ENCODE peak calls at places on chromosomes 1 and 21, in seven cellular contexts. One of them, this sample, is unnamed.

GRCh38 chr21:36664678-36665022 is 34.3 kb upstream of the SIM2 start:
- DNase-seq in fibroblast of lung: no peak
- DNase-seq in K562: no peak
- DNase-seq in MM.1S: no peak
- DNase-seq in thoracic aorta: no peak
- DNase-seq in PC-3: no peak
- DNase-seq in pancreas: no peak
- DNase-seq in this sample: no peak

GRCh38 chr1:17966341-17966740 is 141.3 kb upstream of the IGSF21 start:
- DNase-seq in fibroblast of lung: no peak
- DNase-seq in K562: no peak
- DNase-seq in MM.1S: no peak
- DNase-seq in thoracic aorta: no peak
- DNase-seq in PC-3: no peak
- DNase-seq in pancreas: no peak
- DNase-seq in this sample: no peak

GRCh38 chr1:221557024-221557423 is 184.9 kb downstream of the DUSP10 start:
- DNase-seq in fibroblast of lung: no peak
- DNase-seq in K562: no peak
- DNase-seq in MM.1S: no peak
- DNase-seq in thoracic aorta: no peak
- DNase-seq in PC-3: peak; percentile 46
- DNase-seq in pancreas: no peak
- DNase-seq in this sample: no peak

GRCh38 chr1:27789511-27790154 is 16.6 kb downstream of the STX12 start:
- DNase-seq in fibroblast of lung: peak; percentile 61
- DNase-seq in K562: peak; percentile 44
- DNase-seq in MM.1S: no peak
- DNase-seq in thoracic aorta: no peak
- DNase-seq in PC-3: no peak
- DNase-seq in pancreas: no peak
- DNase-seq in this sample: peak; percentile 59

GRCh38 chr1:218496561-218496960 is 151.4 kb downstream of the TGFB2 start:
- DNase-seq in fibroblast of lung: peak; percentile 100
- DNase-seq in K562: no peak
- DNase-seq in MM.1S: no peak
- DNase-seq in thoracic aorta: peak; percentile 36
- DNase-seq in PC-3: peak; percentile 100
- DNase-seq in pancreas: no peak
- DNase-seq in this sample: no peak

GRCh38 chr1:56065729-56066128 is 513.6 kb downstream of the PLPP3 start:
- DNase-seq in fibroblast of lung: peak; percentile 64
- DNase-seq in K562: no peak
- DNase-seq in MM.1S: no peak
- DNase-seq in thoracic aorta: no peak
- DNase-seq in PC-3: no peak
- DNase-seq in pancreas: no peak
- DNase-seq in this sample: no peak

GRCh38 chr21:44568261-44568660 is 5.3 kb upstream of the KRTAP10-4 start:
- DNase-seq in fibroblast of lung: no peak
- DNase-seq in K562: no peak
- DNase-seq in MM.1S: no peak
- DNase-seq in thoracic aorta: no peak
- DNase-seq in PC-3: no peak
- DNase-seq in pancreas: no peak
- DNase-seq in this sample: no peak

GRCh38 chr1:36865080-36865900 is 169.0 kb downstream of the GRIK3 start:
- DNase-seq in fibroblast of lung: no peak
- DNase-seq in K562: peak; percentile 14
- DNase-seq in MM.1S: no peak
- DNase-seq in thoracic aorta: no peak
- DNase-seq in PC-3: no peak
- DNase-seq in pancreas: no peak
- DNase-seq in this sample: no peak

GRCh38 chr21:33963848-33964555 is 48.4 kb upstream of the ATP5PO start:
- DNase-seq in fibroblast of lung: no peak
- DNase-seq in K562: no peak
- DNase-seq in MM.1S: no peak
- DNase-seq in thoracic aorta: no peak
- DNase-seq in PC-3: no peak
- DNase-seq in pancreas: no peak
- DNase-seq in this sample: no peak

GRCh38 chr1:15151377-15151806 is 2.2 kb upstream of the TMEM51 start:
- DNase-seq in fibroblast of lung: no peak
- DNase-seq in K562: no peak
- DNase-seq in MM.1S: no peak
- DNase-seq in thoracic aorta: no peak
- DNase-seq in PC-3: no peak
- DNase-seq in pancreas: no peak
- DNase-seq in this sample: no peak

GRCh38 chr1:228141871-228142615 is 2.0 kb downstream of the GUK1 start:
- DNase-seq in fibroblast of lung: peak; percentile 85
- DNase-seq in K562: no peak
- DNase-seq in MM.1S: no peak
- DNase-seq in thoracic aorta: no peak
- DNase-seq in PC-3: peak; percentile 71
- DNase-seq in pancreas: peak; percentile 76
- DNase-seq in this sample: peak; percentile 22

GRCh38 chr1:224641030-224641429 is 24.9 kb downstream of the CNIH3 start:
- DNase-seq in fibroblast of lung: no peak
- DNase-seq in K562: peak; percentile 29
- DNase-seq in MM.1S: peak; percentile 84
- DNase-seq in thoracic aorta: no peak
- DNase-seq in PC-3: peak; percentile 73
- DNase-seq in pancreas: no peak
- DNase-seq in this sample: peak; percentile 62

GRCh38 chr1:31752952-31753351 is 11.2 kb downstream of the ADGRB2 start:
- DNase-seq in fibroblast of lung: no peak
- DNase-seq in K562: no peak
- DNase-seq in MM.1S: no peak
- DNase-seq in thoracic aorta: no peak
- DNase-seq in PC-3: no peak
- DNase-seq in pancreas: peak; percentile 44
- DNase-seq in this sample: no peak

GRCh38 chr1:225768662-225769426 is 8.8 kb upstream of the SRP9 start:
- DNase-seq in fibroblast of lung: no peak
- DNase-seq in K562: peak; percentile 74
- DNase-seq in MM.1S: no peak
- DNase-seq in thoracic aorta: no peak
- DNase-seq in PC-3: no peak
- DNase-seq in pancreas: no peak
- DNase-seq in this sample: no peak

GRCh38 chr1:28112388-28113311 is 24.2 kb upstream of the EYA3 start:
- DNase-seq in fibroblast of lung: peak; percentile 74
- DNase-seq in K562: peak; percentile 83
- DNase-seq in MM.1S: peak; percentile 27
- DNase-seq in thoracic aorta: peak; percentile 6
- DNase-seq in PC-3: peak; percentile 93
- DNase-seq in pancreas: no peak
- DNase-seq in this sample: peak; percentile 56

GRCh38 chr1:9449106-9449627 is 90.1 kb upstream of the SLC25A33 start:
- DNase-seq in fibroblast of lung: peak; percentile 86
- DNase-seq in K562: no peak
- DNase-seq in MM.1S: no peak
- DNase-seq in thoracic aorta: peak; percentile 73
- DNase-seq in PC-3: no peak
- DNase-seq in pancreas: no peak
- DNase-seq in this sample: no peak

GRCh38 chr1:69568435-69569280 is 936 bp downstream of the LRRC7 start:
- DNase-seq in fibroblast of lung: peak; percentile 1
- DNase-seq in K562: peak; percentile 13
- DNase-seq in MM.1S: no peak
- DNase-seq in thoracic aorta: no peak
- DNase-seq in PC-3: no peak
- DNase-seq in pancreas: peak; percentile 48
- DNase-seq in this sample: no peak

GRCh38 chr1:115056395-115056798 is 26.8 kb downstream of the TSHB start:
- DNase-seq in fibroblast of lung: peak; percentile 88
- DNase-seq in K562: no peak
- DNase-seq in MM.1S: no peak
- DNase-seq in thoracic aorta: no peak
- DNase-seq in PC-3: no peak
- DNase-seq in pancreas: no peak
- DNase-seq in this sample: no peak

GRCh38 chr1:212482352-212483153 is 49.8 kb downstream of the NENF start:
- DNase-seq in fibroblast of lung: peak; percentile 86
- DNase-seq in K562: no peak
- DNase-seq in MM.1S: no peak
- DNase-seq in thoracic aorta: no peak
- DNase-seq in PC-3: peak; percentile 95
- DNase-seq in pancreas: no peak
- DNase-seq in this sample: no peak

GRCh38 chr1:4485398-4485797 is 169.0 kb upstream of the AJAP1 start:
- DNase-seq in fibroblast of lung: no peak
- DNase-seq in K562: no peak
- DNase-seq in MM.1S: no peak
- DNase-seq in thoracic aorta: no peak
- DNase-seq in PC-3: no peak
- DNase-seq in pancreas: no peak
- DNase-seq in this sample: no peak

GRCh38 chr1:8510041-8510823 is 192.3 kb downstream of the SLC45A1 start:
- DNase-seq in fibroblast of lung: peak; percentile 89
- DNase-seq in K562: no peak
- DNase-seq in MM.1S: no peak
- DNase-seq in thoracic aorta: no peak
- DNase-seq in PC-3: no peak
- DNase-seq in pancreas: no peak
- DNase-seq in this sample: no peak

GRCh38 chr1:184753608-184754478 is 815 bp downstream of the EDEM3 start:
- DNase-seq in fibroblast of lung: peak; percentile 43
- DNase-seq in K562: peak; percentile 72
- DNase-seq in MM.1S: peak; percentile 49
- DNase-seq in thoracic aorta: no peak
- DNase-seq in PC-3: peak; percentile 1
- DNase-seq in pancreas: peak; percentile 87
- DNase-seq in this sample: peak; percentile 45

GRCh38 chr1:160834945-160835565 is 27.6 kb downstream of the CD244 start:
- DNase-seq in fibroblast of lung: peak; percentile 7
- DNase-seq in K562: peak; percentile 58
- DNase-seq in MM.1S: peak; percentile 59
- DNase-seq in thoracic aorta: no peak
- DNase-seq in PC-3: peak; percentile 77
- DNase-seq in pancreas: no peak
- DNase-seq in this sample: no peak

GRCh38 chr1:12593621-12594066 is 24.4 kb downstream of the DHRS3 start:
- DNase-seq in fibroblast of lung: no peak
- DNase-seq in K562: no peak
- DNase-seq in MM.1S: no peak
- DNase-seq in thoracic aorta: peak; percentile 57
- DNase-seq in PC-3: peak; percentile 41
- DNase-seq in pancreas: no peak
- DNase-seq in this sample: no peak

GRCh38 chr1:212607924-212608208 is 695 bp upstream of the ATF3 start:
- DNase-seq in fibroblast of lung: no peak
- DNase-seq in K562: no peak
- DNase-seq in MM.1S: no peak
- DNase-seq in thoracic aorta: no peak
- DNase-seq in PC-3: no peak
- DNase-seq in pancreas: peak; percentile 83
- DNase-seq in this sample: no peak

GRCh38 chr1:237562247-237562823 is 328.4 kb downstream of the ZP4 start:
- DNase-seq in fibroblast of lung: peak; percentile 49
- DNase-seq in K562: peak; percentile 75
- DNase-seq in MM.1S: peak; percentile 80
- DNase-seq in thoracic aorta: no peak
- DNase-seq in PC-3: peak; percentile 84
- DNase-seq in pancreas: no peak
- DNase-seq in this sample: no peak

DNA sequence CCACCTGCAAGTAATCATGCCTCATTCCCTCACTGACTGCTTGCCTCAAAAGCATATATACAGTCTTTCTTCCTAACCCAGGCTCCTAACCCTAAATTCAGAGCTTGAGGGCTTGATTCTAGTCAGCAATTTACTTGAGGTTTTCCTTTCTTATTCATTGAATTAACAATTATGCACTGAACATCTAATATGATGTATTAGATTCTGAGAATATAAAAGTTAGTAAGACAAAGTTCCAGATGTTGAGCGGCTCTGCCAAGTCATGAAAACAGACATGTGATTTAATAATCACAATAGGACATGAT is 1.0 kb upstream of the AIM2 start:
- DNase-seq in fibroblast of lung: no peak
- DNase-seq in K562: no peak
- DNase-seq in MM.1S: no peak
- DNase-seq in thoracic aorta: no peak
- DNase-seq in PC-3: no peak
- DNase-seq in pancreas: no peak
- DNase-seq in this sample: no peak
- H3K27ac ChIP-seq in fibroblast of lung: no peak overlapping the region
- H3K27ac ChIP-seq in K562: peak overlapping the region; percentile 93
- H3K27ac ChIP-seq in MM.1S: peak overlapping the region; percentile 85
- H3K27ac ChIP-seq in thoracic aorta: no peak overlapping the region
- H3K27ac ChIP-seq in PC-3: no peak overlapping the region
- H3K27ac ChIP-seq in pancreas: no peak overlapping the region
- H3K27ac ChIP-seq in this sample: peak overlapping the region; percentile 36

GRCh38 chr1:20032425-20032824 is 37.6 kb upstream of the PLA2G5 start:
- DNase-seq in fibroblast of lung: no peak
- DNase-seq in K562: no peak
- DNase-seq in MM.1S: no peak
- DNase-seq in thoracic aorta: no peak
- DNase-seq in PC-3: no peak
- DNase-seq in pancreas: no peak
- DNase-seq in this sample: no peak
- H3K4me3 ChIP-seq in fibroblast of lung: no peak overlapping the region
- H3K4me3 ChIP-seq in K562: no peak overlapping the region
- H3K4me3 ChIP-seq in MM.1S: no peak overlapping the region
- H3K4me3 ChIP-seq in thoracic aorta: no peak overlapping the region
- H3K4me3 ChIP-seq in PC-3: no peak overlapping the region
- H3K4me3 ChIP-seq in pancreas: no peak overlapping the region
- H3K4me3 ChIP-seq in this sample: no peak overlapping the region

GRCh38 chr1:163443863-163444262 is 122.1 kb downstream of the NUF2 start:
- DNase-seq in fibroblast of lung: no peak
- DNase-seq in K562: no peak
- DNase-seq in MM.1S: no peak
- DNase-seq in thoracic aorta: no peak
- DNase-seq in PC-3: no peak
- DNase-seq in pancreas: no peak
- DNase-seq in this sample: no peak
- H3K27ac ChIP-seq in fibroblast of lung: no peak overlapping the region
- H3K27ac ChIP-seq in K562: no peak overlapping the region
- H3K27ac ChIP-seq in MM.1S: no peak overlapping the region
- H3K27ac ChIP-seq in thoracic aorta: no peak overlapping the region
- H3K27ac ChIP-seq in PC-3: no peak overlapping the region
- H3K27ac ChIP-seq in pancreas: no peak overlapping the region
- H3K27ac ChIP-seq in this sample: no peak overlapping the region

DNA sequence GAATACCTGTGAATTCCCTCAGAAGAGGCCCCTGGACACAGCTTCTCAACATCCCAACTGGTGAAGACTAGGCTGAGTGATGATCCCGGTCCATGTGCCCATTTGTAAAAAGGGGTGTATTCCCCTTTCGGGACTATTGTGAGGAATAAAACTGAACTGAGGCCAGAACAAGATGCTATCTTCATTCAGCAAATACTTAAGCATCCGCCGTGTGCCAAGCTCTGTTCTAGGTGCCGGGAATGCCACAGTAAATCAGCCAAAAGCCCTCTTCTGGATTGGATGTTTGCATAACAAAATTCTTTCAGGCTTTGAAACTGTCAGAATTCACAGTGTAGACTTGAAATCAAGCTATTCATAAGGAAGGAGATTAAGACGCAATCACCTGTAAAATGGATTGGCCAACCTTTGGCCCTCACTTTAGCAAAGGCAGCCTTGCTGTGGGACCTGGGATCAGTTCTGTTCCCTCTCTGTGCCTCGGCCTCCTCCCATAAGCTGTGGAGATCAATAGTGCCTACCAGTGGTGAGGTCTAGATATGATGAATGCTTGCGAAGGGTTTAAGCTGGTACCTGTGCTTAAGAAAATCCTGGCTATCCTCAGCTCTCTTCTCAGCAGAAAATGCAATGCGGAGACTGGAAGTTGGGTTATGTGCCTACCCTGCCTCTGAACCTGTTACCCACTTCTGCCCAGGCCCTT is 1.8 kb downstream of the ALPL start:
- DNase-seq in fibroblast of lung: peak; percentile 28
- DNase-seq in K562: peak; percentile 29
- DNase-seq in MM.1S: no peak
- DNase-seq in thoracic aorta: no peak
- DNase-seq in PC-3: no peak
- DNase-seq in pancreas: no peak
- DNase-seq in this sample: no peak
- H3K4me3 ChIP-seq in fibroblast of lung: no peak overlapping the region
- H3K4me3 ChIP-seq in K562: no peak overlapping the region
- H3K4me3 ChIP-seq in MM.1S: no peak overlapping the region
- H3K4me3 ChIP-seq in thoracic aorta: no peak overlapping the region
- H3K4me3 ChIP-seq in PC-3: no peak overlapping the region
- H3K4me3 ChIP-seq in pancreas: no peak overlapping the region
- H3K4me3 ChIP-seq in this sample: no peak overlapping the region

This sample was measured in stomach.